ENCODE peak calls at places on chromosome 21, in ten cellular contexts. J, E, C, X, U, I, K, D, S and Q are unnamed samples.

GRCh38 chr21:41895643-41896493 is 16.7 kb upstream of the PRDM15 start:
- DNase-seq in J (no peak), E (peak), C (no peak), X (peak), U (no peak), I (no peak), K (no peak), D (no peak), S (peak), Q (peak)

GRCh38 chr21:33403786-33404571 is 766 bp downstream of the IFNGR2 start:
- DNase-seq in J (peak), E (peak), C (peak), X (peak), U (peak), I (peak), K (peak), D (no peak), S (peak), Q (peak)

GRCh38 chr21:32921632-32922230 is 104.0 kb upstream of the OLIG2 start:
- DNase-seq in J (no peak), E (peak), C (peak), X (peak), U (peak), I (no peak), K (peak), D (no peak), S (peak), Q (no peak)

GRCh38 chr21:30234643-30235042 is 18.7 kb upstream of the CLDN8 start:
- DNase-seq in J (no peak), E (no peak), C (no peak), X (no peak), U (no peak), I (no peak), K (no peak), D (no peak), S (no peak), Q (no peak)

GRCh38 chr21:43193651-43194302 is 25.0 kb downstream of the CRYAA start:
- DNase-seq in J (no peak), E (no peak), C (no peak), X (no peak), U (peak), I (no peak), K (peak), D (no peak), S (no peak), Q (peak)

GRCh38 chr21:16870116-16870515 is 642.7 kb upstream of the CXADR start:
- DNase-seq in J (no peak), E (no peak), C (no peak), X (no peak), U (no peak), I (no peak), K (no peak), D (no peak), S (no peak), Q (no peak)

GRCh38 chr21:17440955-17441354 is 71.9 kb upstream of the CXADR start:
- DNase-seq in J (no peak), E (no peak), C (no peak), X (no peak), U (no peak), I (no peak), K (no peak), D (no peak), S (no peak), Q (no peak)

GRCh38 chr21:18155508-18156193 is 89.0 kb upstream of the CHODL start:
- DNase-seq in J (no peak), E (no peak), C (no peak), X (no peak), U (no peak), I (no peak), K (no peak), D (no peak), S (no peak), Q (no peak)

GRCh38 chr21:25638634-25639166 is 358 bp upstream of the JAM2 start:
- DNase-seq in J (no peak), E (no peak), C (no peak), X (no peak), U (no peak), I (no peak), K (no peak), D (peak), S (no peak), Q (no peak)

GRCh38 chr21:40841524-40842196 is 5.3 kb downstream of the DSCAM start:
- DNase-seq in J (peak), E (no peak), C (peak), X (no peak), U (peak), I (peak), K (no peak), D (no peak), S (peak), Q (no peak)

GRCh38 chr21:16418211-16418610 is 688.4 kb downstream of the USP25 start:
- DNase-seq in J (no peak), E (no peak), C (no peak), X (no peak), U (no peak), I (no peak), K (no peak), D (no peak), S (no peak), Q (no peak)

GRCh38 chr21:32445101-32445500 is 32.6 kb downstream of the EVA1C start:
- DNase-seq in J (no peak), E (no peak), C (no peak), X (no peak), U (no peak), I (no peak), K (no peak), D (no peak), S (no peak), Q (no peak)

GRCh38 chr21:27359141-27359540 is 392.3 kb upstream of the ADAMTS5 start:
- DNase-seq in J (no peak), E (no peak), C (no peak), X (no peak), U (no peak), I (no peak), K (no peak), D (no peak), S (no peak), Q (no peak)

GRCh38 chr21:26438976-26439375 is 134.1 kb downstream of the CYYR1 start:
- DNase-seq in J (no peak), E (no peak), C (no peak), X (no peak), U (no peak), I (no peak), K (no peak), D (no peak), S (no peak), Q (no peak)

GRCh38 chr21:44027607-44028286 is 15.6 kb downstream of the TRAPPC10 start:
- DNase-seq in J (no peak), E (no peak), C (no peak), X (no peak), U (no peak), I (no peak), K (no peak), D (no peak), S (no peak), Q (no peak)

GRCh38 chr21:16590186-16590585 is 860.4 kb downstream of the USP25 start:
- DNase-seq in J (no peak), E (no peak), C (no peak), X (no peak), U (no peak), I (no peak), K (no peak), D (no peak), S (no peak), Q (no peak)

GRCh38 chr21:37917612-37918011 is 1.4 kb upstream of the KCNJ6 start:
- DNase-seq in J (no peak), E (no peak), C (no peak), X (no peak), U (no peak), I (no peak), K (no peak), D (no peak), S (no peak), Q (no peak)

GRCh38 chr21:39173999-39174398 is 9.3 kb downstream of the PSMG1 start:
- DNase-seq in J (no peak), E (no peak), C (no peak), X (no peak), U (no peak), I (no peak), K (no peak), D (no peak), S (no peak), Q (no peak)
- TF ChIP-seq EP300 in J (no peak), E (no peak), C (no peak), X (no peak), U (no peak), I (no peak), K (no peak), D (no peak), S (no peak), Q (no peak)

GRCh38 chr21:28856588-28857250 is 136.0 kb downstream of the LTN1 start:
- DNase-seq in J (no peak), E (no peak), C (no peak), X (no peak), U (no peak), I (peak), K (no peak), D (no peak), S (no peak), Q (no peak)

GRCh38 chr21:28858424-28858823 is 134.3 kb downstream of the LTN1 start:
- DNase-seq in J (no peak), E (no peak), C (no peak), X (no peak), U (no peak), I (no peak), K (no peak), D (no peak), S (no peak), Q (no peak)

DNA sequence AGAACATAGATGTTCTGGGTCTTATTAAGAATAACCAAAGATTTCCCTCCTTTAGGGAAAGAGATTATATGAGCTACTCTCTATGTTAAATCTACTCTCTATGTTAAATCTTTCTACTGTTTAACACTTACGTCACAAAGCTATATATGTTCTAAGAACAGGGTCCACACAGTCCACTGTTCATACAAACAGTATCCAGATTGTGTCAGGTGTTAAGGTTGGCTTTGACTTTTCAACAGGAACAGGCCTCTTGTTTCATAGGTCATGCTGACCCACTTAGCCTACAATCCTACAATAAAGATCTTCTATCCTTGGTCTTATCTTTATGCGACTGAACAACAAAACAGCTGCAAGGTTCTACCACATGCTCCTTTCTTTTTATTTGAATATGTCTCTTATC is 135.0 kb downstream of the LTN1 start:
- DNase-seq in J (no peak), E (no peak), C (no peak), X (no peak), U (no peak), I (peak), K (no peak), D (no peak), S (no peak), Q (no peak)
- TF ChIP-seq POLR2A in J (no peak), E (no peak), C (no peak), X (no peak), U (no peak), I (no peak), K (no peak), D (no peak), S (no peak), Q (no peak)

GRCh38 chr21:34557261-34557660 is 45.3 kb upstream of the KCNE1 start:
- DNase-seq in J (no peak), E (no peak), C (no peak), X (no peak), U (no peak), I (no peak), K (no peak), D (no peak), S (no peak), Q (no peak)

GRCh38 chr21:34560021-34560420 is 48.0 kb upstream of the KCNE1 start:
- DNase-seq in J (no peak), E (no peak), C (no peak), X (no peak), U (no peak), I (no peak), K (no peak), D (no peak), S (no peak), Q (no peak)

GRCh38 chr21:34558166-34558565 is 46.2 kb upstream of the KCNE1 start:
- DNase-seq in J (no peak), E (no peak), C (no peak), X (no peak), U (no peak), I (no peak), K (no peak), D (no peak), S (no peak), Q (no peak)

GRCh38 chr21:34560609-34561008 is 48.6 kb upstream of the KCNE1 start:
- DNase-seq in J (no peak), E (no peak), C (no peak), X (no peak), U (no peak), I (no peak), K (no peak), D (no peak), S (no peak), Q (no peak)

GRCh38 chr21:34558960-34559631 is 47.1 kb upstream of the KCNE1 start:
- DNase-seq in J (no peak), E (no peak), C (no peak), X (no peak), U (no peak), I (no peak), K (no peak), D (no peak), S (no peak), Q (no peak)
- TF ChIP-seq POLR2AphosphoS5 in J (no peak), E (no peak), C (no peak), X (no peak), U (no peak), I (no peak), K (no peak), D (no peak), S (no peak), Q (no peak)

GRCh38 chr21:15015622-15016471 is 49.0 kb downstream of the NRIP1 start:
- DNase-seq in J (no peak), E (no peak), C (no peak), X (no peak), U (no peak), I (no peak), K (no peak), D (no peak), S (no peak), Q (no peak)
- TF ChIP-seq EP300 in J (no peak), E (no peak), C (no peak), X (no peak), U (no peak), I (no peak), K (no peak), D (no peak), S (no peak), Q (no peak)

GRCh38 chr21:45319461-45320211 is 31.9 kb upstream of the POFUT2 start:
- DNase-seq in J (no peak), E (no peak), C (no peak), X (no peak), U (no peak), I (no peak), K (no peak), D (no peak), S (no peak), Q (peak)
- TF ChIP-seq POLR2A in J (no peak), E (no peak), C (no peak), X (no peak), U (no peak), I (no peak), K (no peak), D (no peak), S (no peak), Q (no peak)

GRCh38 chr21:28826569-28826968 is 166.1 kb downstream of the LTN1 start:
- DNase-seq in J (no peak), E (no peak), C (no peak), X (no peak), U (no peak), I (no peak), K (no peak), D (no peak), S (no peak), Q (no peak)

GRCh38 chr21:28827422-28827821 is 165.3 kb downstream of the LTN1 start:
- DNase-seq in J (no peak), E (no peak), C (no peak), X (no peak), U (no peak), I (no peak), K (no peak), D (no peak), S (no peak), Q (no peak)

GRCh38 chr21:28832013-28832714 is 160.5 kb downstream of the LTN1 start:
- DNase-seq in J (no peak), E (no peak), C (no peak), X (no peak), U (no peak), I (peak), K (no peak), D (no peak), S (no peak), Q (no peak)

GRCh38 chr21:28832715-28833061 is 160.0 kb downstream of the LTN1 start:
- DNase-seq in J (no peak), E (no peak), C (no peak), X (no peak), U (no peak), I (no peak), K (no peak), D (no peak), S (no peak), Q (no peak)

GRCh38 chr21:28828981-28829380 is 163.7 kb downstream of the LTN1 start:
- DNase-seq in J (no peak), E (no peak), C (no peak), X (no peak), U (no peak), I (no peak), K (no peak), D (no peak), S (no peak), Q (no peak)
- TF ChIP-seq POLR2AphosphoS5 in J (no peak), E (no peak), C (no peak), X (no peak), U (no peak), I (no peak), K (no peak), D (no peak), S (no peak), Q (no peak)

DNA sequence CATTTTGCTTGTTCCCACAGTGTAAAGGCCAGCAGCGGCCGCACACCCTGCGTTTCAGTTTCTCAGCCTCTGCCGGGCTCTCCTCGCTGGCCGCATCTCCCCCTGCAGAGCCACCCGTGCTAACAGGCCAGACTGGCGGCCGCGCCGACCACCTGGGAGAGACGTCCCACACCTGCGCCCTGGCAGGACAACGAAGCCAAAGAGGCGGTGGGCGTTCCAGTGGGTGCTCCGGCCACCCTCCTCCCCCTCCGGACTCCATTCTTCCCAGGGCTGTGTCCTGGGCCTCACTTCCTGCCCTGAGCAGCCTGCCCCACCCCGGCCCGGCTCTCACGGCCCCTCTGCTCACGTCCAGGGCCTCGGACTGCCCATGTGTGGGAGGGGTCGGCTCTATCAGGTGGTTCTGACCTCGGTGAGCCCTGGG is 31.9 kb upstream of the SLC19A1 start:
- DNase-seq in J (no peak), E (no peak), C (no peak), X (no peak), U (no peak), I (no peak), K (peak), D (no peak), S (no peak), Q (peak)
- TF ChIP-seq EP300 in J (no peak), E (no peak), C (no peak), X (no peak), U (no peak), I (no peak), K (no peak), D (no peak), S (no peak), Q (no peak)

DNA sequence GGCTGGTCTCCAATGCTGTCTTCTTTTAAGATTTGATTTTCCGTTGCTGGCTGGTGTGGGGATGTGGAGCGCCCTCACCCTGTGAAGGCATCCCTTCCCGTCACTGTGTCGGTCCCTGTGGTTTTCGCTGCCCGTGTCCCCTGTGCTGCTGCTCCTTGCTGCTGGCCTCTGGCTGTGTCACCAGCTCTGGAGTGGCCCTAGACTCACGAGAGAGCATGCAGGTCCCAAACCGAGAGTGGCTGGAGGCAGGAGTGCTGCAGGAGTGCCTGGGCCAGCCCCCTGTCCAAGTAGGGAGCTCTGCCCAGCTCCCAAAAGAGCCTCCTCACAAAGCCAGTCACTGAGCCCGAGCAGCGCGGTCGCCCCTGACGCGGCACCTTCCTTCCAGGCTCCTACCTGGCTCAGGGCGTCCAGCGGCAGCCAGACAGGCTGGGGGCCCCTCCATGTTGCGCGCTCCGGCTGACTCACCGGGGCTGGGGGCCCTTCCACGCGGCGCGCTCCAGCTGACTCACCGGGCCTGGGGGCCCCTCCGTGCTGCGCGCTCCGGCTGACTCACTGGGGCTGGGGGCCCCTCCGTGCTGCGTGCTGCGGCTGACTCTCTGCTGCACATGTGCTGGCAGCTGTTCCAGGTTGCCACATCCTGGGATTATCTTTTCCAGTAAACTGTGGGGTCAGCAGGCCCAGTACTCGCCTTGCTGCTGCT is 106.7 kb upstream of the COL6A1 start:
- DNase-seq in J (no peak), E (peak), C (peak), X (no peak), U (peak), I (peak), K (no peak), D (no peak), S (no peak), Q (peak)
- TF ChIP-seq POLR2A in J (no peak), E (no peak), C (no peak), X (no peak), U (no peak), I (no peak), K (no peak), D (no peak), S (no peak), Q (no peak)

GRCh38 chr21:35048183-35048601 is 910 bp downstream of the RUNX1 start:
- DNase-seq in J (peak), E (no peak), C (no peak), X (no peak), U (peak), I (no peak), K (no peak), D (no peak), S (no peak), Q (no peak)
- TF ChIP-seq POLR2AphosphoS5 in J (no peak), E (no peak), C (no peak), X (no peak), U (no peak), I (no peak), K (no peak), D (no peak), S (no peak), Q (no peak)